ENCODE peak calls at places on chromosome 18, in eight cellular contexts. W, M, E, L, R, D, U and O are unnamed samples. For H3K36me3, the result is how much of the 10 kb centered on the place peaks cover.

GRCh38 chr18:55694291-55694690 is 106.3 kb upstream of the TCF4 start:
- DNase-seq in R (no peak), M (no peak), W (no peak), U (no peak), L (no peak), D (no peak), E (peak), O (no peak)

GRCh38 chr18:9914584-9915290 is 921 bp downstream of the VAPA start:
- DNase-seq in D (peak), E (peak), L (peak), M (peak), R (peak), U (peak), W (peak), O (peak)

GRCh38 chr18:37566479-37567060 is 972 bp upstream of the CELF4 start:
- DNase-seq in M (no peak), U (no peak), D (peak), E (no peak), R (no peak), W (no peak), L (no peak), O (no peak)

GRCh38 chr18:49588971-49589370 is 27.1 kb downstream of the LIPG start:
- DNase-seq in L (no peak), M (no peak), E (no peak), D (no peak), W (no peak), R (no peak), U (no peak), O (no peak)

GRCh38 chr18:2883137-2883671 is 36.4 kb downstream of the EMILIN2 start:
- DNase-seq in R (no peak), U (no peak), D (no peak), L (no peak), M (peak), W (peak), E (peak), O (no peak)

GRCh38 chr18:23740105-23740830 is 51.0 kb downstream of the LAMA3 start:
- DNase-seq in M (no peak), E (peak), W (peak), R (no peak), L (no peak), D (no peak), U (no peak), O (no peak)

GRCh38 chr18:42298744-42299685 is 344.0 kb downstream of the PIK3C3 start:
- DNase-seq in D (peak), M (peak), E (peak), R (peak), U (peak), L (peak), W (peak), O (no peak)

GRCh38 chr18:32301976-32302743 is 112.3 kb downstream of the MEP1B start:
- DNase-seq in E (peak), M (no peak), U (no peak), L (no peak), D (no peak), R (no peak), W (no peak), O (no peak)

GRCh38 chr18:13105059-13105458 is 113.5 kb upstream of the LDLRAD4 start:
- DNase-seq in U (no peak), M (no peak), D (no peak), R (no peak), E (no peak), W (no peak), L (no peak), O (no peak)
- H3K36me3 ChIP-seq in U (under half), M (half or more), D (under half), R (half or more), E (under half), W (under half), L (under half), O (half or more)

GRCh38 chr18:58562999-58563667 is 65.8 kb downstream of the ALPK2 start:
- DNase-seq in E (no peak), W (no peak), L (no peak), R (no peak), M (no peak), D (no peak), U (no peak), O (no peak)

GRCh38 chr18:58565021-58565420 is 63.9 kb downstream of the ALPK2 start:
- DNase-seq in E (no peak), L (no peak), D (no peak), R (no peak), W (no peak), U (no peak), M (no peak), O (no peak)

GRCh38 chr18:58570360-58571064 is 58.4 kb downstream of the ALPK2 start:
- DNase-seq in L (no peak), W (no peak), R (no peak), D (no peak), M (no peak), E (no peak), U (no peak), O (no peak)

GRCh38 chr18:58569490-58569911 is 59.4 kb downstream of the ALPK2 start:
- DNase-seq in E (no peak), U (no peak), M (no peak), D (no peak), W (no peak), R (no peak), L (no peak), O (no peak)

DNA sequence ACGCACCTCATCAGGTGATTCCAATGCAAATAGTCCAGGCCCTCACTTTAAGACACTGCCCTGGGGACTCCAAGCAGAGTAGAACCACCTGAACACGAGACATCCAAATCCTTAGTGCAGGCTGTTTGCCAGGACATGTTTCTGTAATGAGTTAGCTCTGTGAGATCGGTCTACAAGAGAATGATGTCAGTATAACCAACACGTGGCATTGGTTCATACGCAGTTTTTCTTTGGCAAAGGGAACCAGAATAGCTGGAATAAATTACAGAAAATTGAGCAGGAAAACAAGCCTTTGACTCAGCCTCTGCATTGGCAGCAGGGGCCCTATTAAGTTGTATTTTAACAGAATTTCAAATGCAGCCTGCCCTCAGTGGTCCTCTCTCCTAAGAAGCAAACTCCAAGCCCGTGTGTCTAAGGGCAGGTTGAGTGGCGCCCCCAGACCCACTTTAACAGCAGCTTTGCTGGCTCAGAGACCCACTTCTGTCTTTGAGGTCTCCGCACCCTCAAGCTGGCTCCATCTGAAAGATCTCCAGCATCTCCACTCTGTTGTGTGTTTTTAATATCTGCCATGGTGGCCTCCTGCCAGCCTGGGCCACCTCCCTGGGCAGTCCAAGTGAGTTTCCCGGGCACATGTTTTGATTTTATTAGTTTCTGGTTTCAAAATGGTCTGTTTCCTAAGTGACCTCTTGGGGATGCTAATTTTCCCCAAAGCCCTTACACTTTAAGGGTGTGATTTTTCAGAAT is 61.3 kb downstream of the ALPK2 start:
- DNase-seq in D (no peak), L (no peak), R (no peak), E (peak), U (peak), W (no peak), M (no peak), O (no peak)
- H3K27ac ChIP-seq in D (no peak), L (no peak), R (no peak), E (peak), U (peak), W (no peak), M (no peak), O (no peak)

GRCh38 chr18:57691363-57691762 is 69.7 kb upstream of the NARS1 start:
- DNase-seq in L (no peak), D (no peak), W (no peak), R (no peak), U (no peak), E (no peak), M (no peak), O (no peak)
- H3K36me3 ChIP-seq in L (under half), D (under half), W (under half), R (under half), U (under half), E (under half), M (under half), O (under half)

DNA sequence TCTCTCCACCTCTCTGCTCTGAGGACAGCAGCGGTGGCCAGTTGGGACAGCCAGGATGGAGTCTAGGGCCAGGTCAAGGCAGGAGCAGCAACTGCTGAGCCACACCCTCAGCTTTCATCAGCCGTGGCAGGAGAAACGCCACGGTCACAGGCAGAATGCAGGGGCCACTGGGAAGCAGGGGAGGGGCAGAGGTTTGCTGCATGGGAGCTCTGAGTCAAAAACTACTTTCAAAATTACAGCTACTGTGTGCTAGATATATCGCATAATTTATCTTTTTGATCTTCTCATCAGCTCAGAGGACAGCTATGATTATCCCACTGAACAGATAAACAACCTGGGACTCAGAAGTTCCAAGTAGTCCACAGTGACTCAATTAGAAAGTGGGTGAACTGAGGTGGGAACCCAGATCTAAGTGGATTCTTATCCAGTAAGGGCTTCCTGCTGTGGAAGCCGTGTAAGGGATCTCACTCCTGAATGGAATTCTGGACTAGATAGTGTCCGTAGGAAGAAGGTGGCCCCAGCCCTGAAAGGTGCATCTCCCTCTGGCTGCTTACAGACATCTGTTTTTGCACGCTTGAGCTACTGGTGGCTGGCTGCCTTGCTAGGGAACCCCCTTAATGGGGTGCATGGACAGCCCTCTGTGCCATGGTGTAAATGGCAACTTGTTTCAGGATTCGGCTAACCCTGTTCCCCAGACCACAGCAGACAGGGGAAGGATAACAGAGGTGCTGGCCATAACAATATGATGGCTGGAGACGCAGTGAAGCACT is 194.6 kb upstream of the SMAD2 start:
- DNase-seq in R (no peak), D (no peak), U (no peak), W (no peak), E (no peak), L (no peak), M (no peak), O (no peak)
- H3K27ac ChIP-seq in R (no peak), D (no peak), U (no peak), W (no peak), E (no peak), L (no peak), M (no peak), O (no peak)

GRCh38 chr18:677951-678363 is 20.5 kb downstream of the TYMS start:
- DNase-seq in E (no peak), W (no peak), D (no peak), L (no peak), U (no peak), M (no peak), R (no peak), O (no peak)

GRCh38 chr18:678482-679182 is 21.2 kb downstream of the TYMS start:
- DNase-seq in M (no peak), E (no peak), L (no peak), D (no peak), R (no peak), W (no peak), U (no peak), O (no peak)

GRCh38 chr18:681985-682384 is 24.5 kb downstream of the TYMS start:
- DNase-seq in D (no peak), U (no peak), W (no peak), E (no peak), M (no peak), R (no peak), L (no peak), O (peak)

GRCh38 chr18:682833-683232 is 25.4 kb downstream of the TYMS start:
- DNase-seq in D (no peak), R (no peak), M (no peak), E (no peak), L (no peak), W (no peak), U (no peak), O (no peak)

GRCh38 chr18:680392-680791 is 22.9 kb downstream of the TYMS start:
- DNase-seq in M (no peak), U (no peak), L (no peak), D (no peak), R (no peak), W (no peak), E (no peak), O (no peak)
- H3K36me3 ChIP-seq in M (under half), U (under half), L (under half), D (under half), R (half or more), W (under half), E (under half), O (under half)

GRCh38 chr18:25136416-25137132 is 215.4 kb downstream of the ZNF521 start:
- DNase-seq in L (no peak), W (no peak), M (no peak), U (no peak), D (no peak), E (peak), R (no peak), O (no peak)
- H3K27ac ChIP-seq in L (no peak), W (no peak), M (no peak), U (peak), D (peak), E (peak), R (no peak), O (no peak)

GRCh38 chr18:79903071-79903635 is 48.3 kb downstream of the SLC66A2 start:
- DNase-seq in W (peak), R (no peak), E (no peak), M (no peak), D (no peak), L (no peak), U (no peak), O (no peak)

GRCh38 chr18:79903787-79904356 is 47.6 kb downstream of the SLC66A2 start:
- DNase-seq in R (no peak), E (no peak), D (no peak), L (no peak), W (peak), M (no peak), U (peak), O (no peak)

GRCh38 chr18:79901665-79902064 is 49.8 kb downstream of the SLC66A2 start:
- DNase-seq in U (no peak), W (peak), L (no peak), R (no peak), E (no peak), M (no peak), D (no peak), O (no peak)

GRCh38 chr18:79902075-79902474 is 49.4 kb downstream of the SLC66A2 start:
- DNase-seq in W (peak), U (no peak), R (no peak), M (no peak), L (no peak), D (no peak), E (no peak), O (no peak)

DNA sequence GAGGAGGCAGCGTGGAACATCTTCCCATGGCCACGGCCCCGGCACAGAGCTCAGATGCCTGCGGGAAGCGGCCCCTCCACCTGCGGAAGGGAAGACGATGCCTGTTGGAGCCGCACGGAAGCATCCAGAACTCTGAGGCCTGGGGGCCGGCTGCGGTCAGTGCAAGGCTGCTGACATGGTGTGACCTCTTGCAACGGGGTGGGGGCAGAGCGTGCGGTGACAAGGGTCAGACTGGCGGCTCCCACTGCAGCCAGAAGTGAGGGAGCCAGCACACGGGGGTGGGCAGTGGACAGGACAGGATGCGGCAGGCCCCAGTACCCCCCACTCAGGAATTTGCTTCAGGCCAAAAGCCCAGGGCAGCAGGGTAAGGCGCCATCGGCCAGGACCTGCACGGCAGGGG is 48.8 kb downstream of the SLC66A2 start:
- DNase-seq in D (no peak), E (no peak), M (no peak), R (no peak), U (no peak), W (peak), L (no peak), O (no peak)
- H3K36me3 ChIP-seq in D (under half), E (under half), M (under half), R (under half), U (under half), W (under half), L (under half), O (under half)

GRCh38 chr18:13809521-13810252 is 14.3 kb upstream of the MC5R start:
- DNase-seq in U (no peak), L (no peak), R (no peak), E (no peak), W (peak), D (no peak), M (no peak), O (no peak)
- H3K27ac ChIP-seq in U (no peak), L (no peak), R (no peak), E (no peak), W (peak), D (no peak), M (no peak), O (no peak)